ENCODE peak calls at places on chromosomes 3 and 15, in eight cellular contexts. One of them, this sample, is unnamed.
A peak's percentile ranks its signal among the peaks of the same experiment; 100 is the strongest.

GRCh38 chr3:186644683-186645082 is 4.5 kb downstream of the FETUB start:
- DNase-seq in uterus: no peak
- DNase-seq in PC-3: peak; percentile 93
- DNase-seq in ovary: no peak
- DNase-seq in Peyer's patch: no peak
- DNase-seq in adrenal gland: no peak
- DNase-seq in psoas muscle: no peak
- DNase-seq in mesendoderm: no peak
- DNase-seq in this sample: peak; percentile 95

GRCh38 chr3:37863949-37864822 is 2.5 kb downstream of the CTDSPL start:
- DNase-seq in uterus: no peak
- DNase-seq in PC-3: peak; percentile 31
- DNase-seq in ovary: no peak
- DNase-seq in Peyer's patch: no peak
- DNase-seq in mesendoderm: peak; percentile 56
- DNase-seq in psoas muscle: no peak
- DNase-seq in adrenal gland: no peak
- DNase-seq in this sample: no peak

GRCh38 chr3:16090013-16090412 is 84.5 kb upstream of the GALNT15 start:
- DNase-seq in Peyer's patch: no peak
- DNase-seq in adrenal gland: peak; percentile 52
- DNase-seq in ovary: no peak
- DNase-seq in mesendoderm: no peak
- DNase-seq in uterus: no peak
- DNase-seq in psoas muscle: no peak
- DNase-seq in PC-3: peak; percentile 98
- DNase-seq in this sample: peak; percentile 86

GRCh38 chr3:106740116-106740515 is 637.1 kb upstream of the CCDC54 start:
- DNase-seq in uterus: no peak
- DNase-seq in mesendoderm: no peak
- DNase-seq in PC-3: no peak
- DNase-seq in psoas muscle: no peak
- DNase-seq in Peyer's patch: no peak
- DNase-seq in ovary: no peak
- DNase-seq in adrenal gland: no peak
- DNase-seq in this sample: no peak

GRCh38 chr3:148600902-148601765 is 96.6 kb upstream of the AGTR1 start:
- DNase-seq in uterus: no peak
- DNase-seq in adrenal gland: no peak
- DNase-seq in PC-3: peak; percentile 50
- DNase-seq in Peyer's patch: peak; percentile 51
- DNase-seq in ovary: no peak
- DNase-seq in psoas muscle: no peak
- DNase-seq in mesendoderm: peak; percentile 26
- DNase-seq in this sample: peak; percentile 31

GRCh38 chr3:186852994-186853393 is 10.5 kb downstream of the ADIPOQ start:
- DNase-seq in mesendoderm: no peak
- DNase-seq in uterus: no peak
- DNase-seq in psoas muscle: no peak
- DNase-seq in PC-3: no peak
- DNase-seq in ovary: no peak
- DNase-seq in adrenal gland: no peak
- DNase-seq in Peyer's patch: no peak
- DNase-seq in this sample: no peak

GRCh38 chr3:124916837-124917409 is 17.6 kb downstream of the MUC13 start:
- DNase-seq in psoas muscle: no peak
- DNase-seq in mesendoderm: peak; percentile 10
- DNase-seq in ovary: no peak
- DNase-seq in PC-3: no peak
- DNase-seq in Peyer's patch: no peak
- DNase-seq in adrenal gland: peak; percentile 27
- DNase-seq in uterus: no peak
- DNase-seq in this sample: peak; percentile 6

GRCh38 chr3:134757549-134758069 is 37.5 kb upstream of the EPHB1 start:
- DNase-seq in adrenal gland: no peak
- DNase-seq in PC-3: no peak
- DNase-seq in uterus: no peak
- DNase-seq in Peyer's patch: no peak
- DNase-seq in psoas muscle: no peak
- DNase-seq in mesendoderm: no peak
- DNase-seq in ovary: no peak
- DNase-seq in this sample: no peak

GRCh38 chr3:146517684-146518435 is 26.5 kb downstream of the PLSCR1 start:
- DNase-seq in PC-3: no peak
- DNase-seq in uterus: no peak
- DNase-seq in Peyer's patch: no peak
- DNase-seq in psoas muscle: no peak
- DNase-seq in mesendoderm: no peak
- DNase-seq in ovary: no peak
- DNase-seq in adrenal gland: no peak
- DNase-seq in this sample: peak; percentile 27

GRCh38 chr15:76146808-76147207 is 87.0 kb downstream of the TMEM266 start:
- DNase-seq in PC-3: no peak
- DNase-seq in Peyer's patch: no peak
- DNase-seq in ovary: no peak
- DNase-seq in adrenal gland: no peak
- DNase-seq in psoas muscle: no peak
- DNase-seq in uterus: no peak
- DNase-seq in mesendoderm: no peak
- DNase-seq in this sample: peak; percentile 75

GRCh38 chr3:152835311-152836102 is 576 bp downstream of the P2RY1 start:
- DNase-seq in ovary: peak; percentile 65
- DNase-seq in adrenal gland: peak; percentile 38
- DNase-seq in psoas muscle: peak; percentile 61
- DNase-seq in uterus: peak; percentile 69
- DNase-seq in PC-3: peak; percentile 40
- DNase-seq in Peyer's patch: peak; percentile 80
- DNase-seq in mesendoderm: peak; percentile 85
- DNase-seq in this sample: peak; percentile 67

GRCh38 chr3:69174871-69175737 is 52.7 kb upstream of the LMOD3 start:
- DNase-seq in psoas muscle: no peak
- DNase-seq in mesendoderm: no peak
- DNase-seq in adrenal gland: no peak
- DNase-seq in Peyer's patch: no peak
- DNase-seq in uterus: no peak
- DNase-seq in ovary: no peak
- DNase-seq in PC-3: no peak
- DNase-seq in this sample: no peak

GRCh38 chr3:52204337-52205073 is 6.5 kb downstream of the ALAS1 start:
- DNase-seq in adrenal gland: no peak
- DNase-seq in psoas muscle: no peak
- DNase-seq in Peyer's patch: no peak
- DNase-seq in uterus: no peak
- DNase-seq in ovary: no peak
- DNase-seq in PC-3: peak; percentile 66
- DNase-seq in mesendoderm: no peak
- DNase-seq in this sample: peak; percentile 97

GRCh38 chr3:193780810-193781472 is 187.9 kb downstream of the OPA1 start:
- DNase-seq in psoas muscle: peak; percentile 73
- DNase-seq in ovary: peak; percentile 83
- DNase-seq in mesendoderm: peak; percentile 93
- DNase-seq in adrenal gland: peak; percentile 71
- DNase-seq in uterus: peak; percentile 90
- DNase-seq in Peyer's patch: peak; percentile 80
- DNase-seq in PC-3: peak; percentile 95
- DNase-seq in this sample: peak; percentile 85

GRCh38 chr15:40047413-40048154 is 8.6 kb upstream of the SRP14 start:
- DNase-seq in psoas muscle: peak; percentile 49
- DNase-seq in uterus: no peak
- DNase-seq in Peyer's patch: peak; percentile 64
- DNase-seq in PC-3: peak; percentile 82
- DNase-seq in mesendoderm: no peak
- DNase-seq in adrenal gland: peak; percentile 72
- DNase-seq in ovary: peak; percentile 57
- DNase-seq in this sample: peak; percentile 87

GRCh38 chr3:45807645-45808540 is 11.6 kb upstream of the SLC6A20 start:
- DNase-seq in PC-3: no peak
- DNase-seq in uterus: no peak
- DNase-seq in Peyer's patch: no peak
- DNase-seq in adrenal gland: no peak
- DNase-seq in psoas muscle: no peak
- DNase-seq in ovary: no peak
- DNase-seq in mesendoderm: no peak
- DNase-seq in this sample: no peak

DNA sequence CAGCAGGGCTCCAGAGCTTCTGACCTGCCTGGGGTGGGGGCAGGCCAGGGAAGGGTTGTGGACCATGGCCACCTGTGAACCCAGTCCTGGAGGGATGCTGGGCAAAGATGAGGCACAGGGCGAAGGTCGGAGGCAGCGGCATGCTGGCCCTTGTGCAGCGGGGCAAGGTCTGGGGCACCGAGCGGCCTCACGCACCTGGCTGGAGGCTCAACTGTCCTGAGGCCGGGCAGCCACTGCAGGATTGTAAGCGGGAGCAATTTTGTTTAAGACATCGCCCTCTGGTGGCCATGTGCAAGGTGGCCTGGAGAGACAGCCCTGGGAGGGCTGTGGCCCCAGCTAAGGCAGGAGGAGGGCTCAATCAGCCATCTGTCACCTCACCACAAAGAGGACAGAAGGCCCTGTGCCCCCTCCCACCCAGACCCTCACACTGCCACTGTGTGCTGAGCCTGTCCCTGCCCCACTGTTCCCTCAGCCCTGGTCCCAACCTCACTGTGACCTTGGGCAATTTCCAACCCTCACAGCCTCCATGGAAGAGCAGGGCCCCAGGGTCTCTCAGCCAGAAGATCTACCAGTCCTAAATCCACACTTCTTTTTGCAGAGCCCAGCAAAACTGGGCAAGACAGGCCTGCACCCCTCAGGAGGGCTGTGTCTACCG is 46.3 kb downstream of the TPRA1 start:
- DNase-seq in ovary: peak; percentile 67
- DNase-seq in psoas muscle: peak; percentile 69
- DNase-seq in uterus: peak; percentile 55
- DNase-seq in adrenal gland: peak; percentile 67
- DNase-seq in PC-3: peak; percentile 70
- DNase-seq in mesendoderm: peak; percentile 83
- DNase-seq in Peyer's patch: peak; percentile 84
- DNase-seq in this sample: peak; percentile 73
- H3K4me3 ChIP-seq in ovary: no peak overlapping the region
- H3K4me3 ChIP-seq in psoas muscle: no peak overlapping the region
- H3K4me3 ChIP-seq in uterus: no peak overlapping the region
- H3K4me3 ChIP-seq in adrenal gland: no peak overlapping the region
- H3K4me3 ChIP-seq in PC-3: no peak overlapping the region
- H3K4me3 ChIP-seq in mesendoderm: no peak overlapping the region
- H3K4me3 ChIP-seq in Peyer's patch: no peak overlapping the region
- H3K4me3 ChIP-seq in this sample: no peak overlapping the region

DNA sequence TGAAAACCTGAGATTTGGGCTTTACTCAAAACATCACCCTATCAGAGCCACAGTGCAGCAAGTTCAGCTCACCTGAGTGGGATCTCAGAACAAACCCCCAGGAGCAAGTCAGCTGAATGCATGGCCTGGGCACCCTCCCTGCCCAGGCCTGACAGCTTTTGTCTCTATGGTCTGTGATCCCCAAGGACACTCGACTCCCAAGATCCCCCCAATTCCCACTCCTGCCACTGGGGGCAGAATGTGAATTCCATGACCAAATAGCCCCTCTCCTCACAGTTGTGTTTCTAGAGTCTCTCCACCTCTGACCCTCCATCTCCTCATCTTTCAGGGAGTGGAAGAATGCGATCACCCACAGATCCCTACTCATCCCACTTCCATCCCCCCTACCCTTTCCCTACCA is 58.9 kb downstream of the ZNF445 start:
- DNase-seq in ovary: no peak
- DNase-seq in psoas muscle: no peak
- DNase-seq in PC-3: peak; percentile 10
- DNase-seq in mesendoderm: peak; percentile 32
- DNase-seq in adrenal gland: no peak
- DNase-seq in Peyer's patch: no peak
- DNase-seq in uterus: no peak
- DNase-seq in this sample: no peak
- H3K4me3 ChIP-seq in ovary: no peak overlapping the region
- H3K4me3 ChIP-seq in psoas muscle: no peak overlapping the region
- H3K4me3 ChIP-seq in PC-3: no peak overlapping the region
- H3K4me3 ChIP-seq in mesendoderm: no peak overlapping the region
- H3K4me3 ChIP-seq in adrenal gland: no peak overlapping the region
- H3K4me3 ChIP-seq in Peyer's patch: no peak overlapping the region
- H3K4me3 ChIP-seq in uterus: no peak overlapping the region
- H3K4me3 ChIP-seq in this sample: no peak overlapping the region

DNA sequence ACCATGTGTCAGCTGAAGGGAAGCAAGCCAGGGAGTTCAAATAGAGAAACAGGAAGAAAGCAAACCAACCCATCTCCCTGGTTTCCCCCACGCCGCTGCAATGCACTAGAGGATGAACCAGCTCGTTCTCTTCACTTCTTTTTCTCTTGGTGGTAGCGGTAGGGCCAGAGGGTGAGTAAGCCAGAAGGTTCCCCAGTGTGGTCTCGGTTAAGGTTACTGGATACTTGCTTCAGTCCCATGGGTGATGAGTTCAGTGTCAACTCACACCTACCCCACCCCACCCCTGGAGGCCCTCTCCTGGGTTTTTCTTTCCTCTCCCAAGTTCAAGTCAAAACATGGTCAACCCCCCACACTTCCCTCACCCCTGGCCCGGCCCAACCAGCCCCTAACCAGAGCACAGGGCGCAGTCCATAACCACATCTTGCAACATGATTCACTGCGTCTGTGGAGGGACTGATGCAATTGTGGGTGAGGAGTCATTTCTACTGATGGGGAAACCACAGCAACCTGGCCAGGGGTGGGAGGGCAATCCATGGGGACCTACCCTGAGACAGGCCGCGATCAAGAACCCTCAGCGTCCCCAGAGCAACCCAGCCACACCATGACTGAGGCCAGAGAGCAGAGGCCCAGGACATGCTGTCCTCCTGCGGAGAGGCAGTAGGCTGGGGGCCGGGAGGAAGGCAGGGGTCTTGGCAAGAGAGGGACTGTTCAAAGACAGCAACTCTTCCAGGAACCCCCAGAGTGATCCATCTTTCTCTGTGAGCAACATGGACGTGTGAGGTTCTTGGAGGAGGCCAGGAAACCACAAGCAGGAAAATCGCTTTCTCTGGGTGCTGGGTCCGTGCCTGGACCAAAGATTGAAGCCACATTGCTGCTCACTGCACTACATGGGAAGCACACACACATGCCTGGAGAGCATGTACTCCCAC is 276.6 kb downstream of the UACA start:
- DNase-seq in mesendoderm: no peak
- DNase-seq in Peyer's patch: no peak
- DNase-seq in ovary: no peak
- DNase-seq in uterus: no peak
- DNase-seq in adrenal gland: peak; percentile 57
- DNase-seq in PC-3: peak; percentile 65
- DNase-seq in psoas muscle: peak; percentile 62
- DNase-seq in this sample: peak; percentile 69
- H3K4me3 ChIP-seq in mesendoderm: no peak overlapping the region
- H3K4me3 ChIP-seq in Peyer's patch: no peak overlapping the region
- H3K4me3 ChIP-seq in ovary: no peak overlapping the region
- H3K4me3 ChIP-seq in uterus: no peak overlapping the region
- H3K4me3 ChIP-seq in adrenal gland: no peak overlapping the region
- H3K4me3 ChIP-seq in PC-3: no peak overlapping the region
- H3K4me3 ChIP-seq in psoas muscle: no peak overlapping the region
- H3K4me3 ChIP-seq in this sample: no peak overlapping the region

DNA sequence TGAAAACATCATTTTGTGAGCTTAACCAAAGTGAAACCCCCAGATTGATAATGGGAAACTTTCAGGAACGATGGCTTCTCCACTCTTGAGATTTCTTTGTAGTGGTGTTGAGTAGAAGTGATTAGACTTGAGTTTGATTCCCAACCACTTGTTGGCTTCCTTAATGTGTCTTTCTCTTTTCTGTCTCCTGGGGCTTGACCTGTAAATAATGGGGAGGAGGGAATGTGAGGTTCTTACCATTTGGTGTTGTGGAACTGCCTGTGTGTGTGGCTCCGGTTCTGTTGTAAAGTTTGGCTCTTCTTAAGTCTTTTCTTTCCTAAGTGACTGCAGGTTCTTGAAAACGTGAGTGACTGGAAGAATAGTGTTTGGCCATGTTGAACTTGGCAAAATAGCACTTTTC is 2.7 kb downstream of the CDV3 start:
- DNase-seq in PC-3: no peak
- DNase-seq in mesendoderm: no peak
- DNase-seq in uterus: no peak
- DNase-seq in ovary: no peak
- DNase-seq in Peyer's patch: no peak
- DNase-seq in psoas muscle: no peak
- DNase-seq in adrenal gland: no peak
- DNase-seq in this sample: no peak
- H3K4me3 ChIP-seq in PC-3: peak overlapping the region; percentile 93
- H3K4me3 ChIP-seq in mesendoderm: no peak overlapping the region
- H3K4me3 ChIP-seq in uterus: no peak overlapping the region
- H3K4me3 ChIP-seq in ovary: peak overlapping the region; percentile 2
- H3K4me3 ChIP-seq in Peyer's patch: peak overlapping the region; percentile 74
- H3K4me3 ChIP-seq in psoas muscle: peak overlapping the region; percentile 93
- H3K4me3 ChIP-seq in adrenal gland: peak overlapping the region; percentile 88
- H3K4me3 ChIP-seq in this sample: peak overlapping the region; percentile 81